ENCODE peak calls at places on chromosomes 2 and 18, in seven cellular contexts. S is A549; P is uterus; Q is dorsolateral prefrontal cortex; C is IMR-90; M is Peyer's patch; T is CD8-positive, alpha-beta T cell. I is an unnamed sample.

GRCh38 chr2:63613391-63613901 is 24.7 kb downstream of the MDH1 start:
- DNase-seq in Q (no peak), S (no peak), T (no peak), M (no peak), P (no peak), C (no peak), I (no peak)

GRCh38 chr18:25077933-25078707 is 273.8 kb downstream of the ZNF521 start:
- DNase-seq in T (no peak), Q (no peak), C (no peak), P (no peak), M (no peak), S (no peak), I (no peak)

GRCh38 chr18:48996901-48997463 is 46.2 kb upstream of the SMAD7 start:
- DNase-seq in Q (no peak), T (peak), C (peak), S (peak), P (no peak), M (no peak), I (no peak)

GRCh38 chr2:121095257-121096080 is 189.5 kb downstream of the TFCP2L1 start:
- DNase-seq in P (no peak), S (peak), C (peak), Q (peak), T (no peak), M (no peak), I (peak)

GRCh38 chr2:181153886-181154285 is 173.5 kb downstream of the UBE2E3 start:
- DNase-seq in Q (no peak), S (no peak), T (no peak), C (no peak), P (no peak), M (no peak), I (no peak)

GRCh38 chr2:177887722-177888121 is 184.9 kb downstream of the PDE11A start:
- DNase-seq in Q (no peak), C (no peak), S (no peak), T (no peak), P (no peak), M (no peak), I (no peak)

GRCh38 chr18:7954229-7954628 is 387.1 kb downstream of the PTPRM start:
- DNase-seq in S (no peak), Q (no peak), M (no peak), T (no peak), C (peak), P (no peak), I (no peak)

GRCh38 chr18:74284501-74285004 is 7.2 kb downstream of the CYB5A start:
- DNase-seq in C (no peak), S (no peak), M (no peak), Q (no peak), T (no peak), P (no peak), I (no peak)

GRCh38 chr2:236289766-236290462 is 25.7 kb upstream of the ASB18 start:
- DNase-seq in P (no peak), C (no peak), M (no peak), S (no peak), Q (no peak), T (no peak), I (no peak)

GRCh38 chr18:48161911-48162698 is 231.6 kb upstream of the SMAD2 start:
- DNase-seq in P (no peak), M (no peak), C (no peak), S (peak), T (no peak), Q (no peak), I (no peak)

GRCh38 chr2:137168564-137168963 is 403.2 kb downstream of the THSD7B start:
- DNase-seq in T (no peak), M (no peak), C (no peak), P (no peak), Q (no peak), S (no peak), I (no peak)

GRCh38 chr18:48084041-48084757 is 153.7 kb upstream of the SMAD2 start:
- DNase-seq in Q (no peak), M (no peak), C (no peak), S (no peak), T (no peak), P (no peak), I (no peak)

GRCh38 chr2:28168376-28168775 is 224.3 kb upstream of the FOSL2 start:
- DNase-seq in T (no peak), C (no peak), M (no peak), P (no peak), S (no peak), Q (no peak), I (no peak)

DNA sequence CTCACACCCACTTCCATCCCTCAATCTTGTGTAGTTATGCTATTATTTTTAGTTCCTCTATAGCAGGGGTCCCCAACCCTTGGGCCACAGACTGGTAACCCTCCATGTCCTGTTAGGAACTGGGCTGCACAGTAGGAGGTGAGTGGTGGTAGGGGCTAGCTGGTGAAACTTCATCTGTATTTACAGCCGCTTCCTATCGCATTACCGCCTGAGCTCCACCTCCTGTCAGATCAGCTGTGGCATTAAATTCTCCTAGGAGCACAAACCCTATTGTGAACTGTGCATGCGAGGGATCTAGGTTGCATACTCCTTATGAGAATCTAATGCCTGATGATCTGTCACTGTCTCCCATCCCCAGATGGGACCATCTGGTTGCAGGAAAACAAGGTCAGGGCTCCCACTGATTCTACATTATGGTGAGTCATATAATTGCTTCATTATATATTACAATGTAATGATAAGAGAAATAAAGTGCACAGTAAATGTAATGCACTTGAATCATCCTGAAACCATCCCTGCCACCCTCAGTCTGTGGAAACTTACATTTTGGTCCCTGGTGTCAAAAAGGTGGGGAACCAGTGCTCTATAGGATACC is 1.6 kb upstream of the RAB11FIP5 start:
- DNase-seq in Q (no peak), S (no peak), C (peak), M (no peak), T (no peak), P (no peak), I (no peak)
- H3K4me3 ChIP-seq in Q (no peak), S (no peak), C (no peak), M (no peak), T (no peak), P (no peak), I (no peak)

GRCh38 chr18:10442551-10442971 is 11.9 kb upstream of the APCDD1 start:
- DNase-seq in M (no peak), P (no peak), S (no peak), T (no peak), C (no peak), Q (peak), I (no peak)
- TF ChIP-seq CTCF in M (no peak), P (no peak), S (no peak), T (no peak), C (peak), Q (peak), I (no peak)

GRCh38 chr2:102141915-102142828 is at the start of gene IL1R1:
- DNase-seq in Q (peak), P (peak), T (no peak), M (no peak), C (peak), S (peak), I (peak)

GRCh38 chr2:102140367-102140766 is 2.2 kb upstream of the IL1R1 start:
- DNase-seq in S (no peak), T (no peak), C (peak), M (no peak), Q (no peak), P (no peak), I (no peak)

GRCh38 chr2:102139851-102140250 is 2.7 kb upstream of the IL1R1 start:
- DNase-seq in Q (no peak), S (no peak), M (no peak), C (peak), P (no peak), T (no peak), I (no peak)

GRCh38 chr2:102142829-102143449 is 393 bp downstream of the IL1R1 start:
- DNase-seq in P (no peak), C (peak), Q (no peak), T (no peak), S (peak), M (no peak), I (no peak)

DNA sequence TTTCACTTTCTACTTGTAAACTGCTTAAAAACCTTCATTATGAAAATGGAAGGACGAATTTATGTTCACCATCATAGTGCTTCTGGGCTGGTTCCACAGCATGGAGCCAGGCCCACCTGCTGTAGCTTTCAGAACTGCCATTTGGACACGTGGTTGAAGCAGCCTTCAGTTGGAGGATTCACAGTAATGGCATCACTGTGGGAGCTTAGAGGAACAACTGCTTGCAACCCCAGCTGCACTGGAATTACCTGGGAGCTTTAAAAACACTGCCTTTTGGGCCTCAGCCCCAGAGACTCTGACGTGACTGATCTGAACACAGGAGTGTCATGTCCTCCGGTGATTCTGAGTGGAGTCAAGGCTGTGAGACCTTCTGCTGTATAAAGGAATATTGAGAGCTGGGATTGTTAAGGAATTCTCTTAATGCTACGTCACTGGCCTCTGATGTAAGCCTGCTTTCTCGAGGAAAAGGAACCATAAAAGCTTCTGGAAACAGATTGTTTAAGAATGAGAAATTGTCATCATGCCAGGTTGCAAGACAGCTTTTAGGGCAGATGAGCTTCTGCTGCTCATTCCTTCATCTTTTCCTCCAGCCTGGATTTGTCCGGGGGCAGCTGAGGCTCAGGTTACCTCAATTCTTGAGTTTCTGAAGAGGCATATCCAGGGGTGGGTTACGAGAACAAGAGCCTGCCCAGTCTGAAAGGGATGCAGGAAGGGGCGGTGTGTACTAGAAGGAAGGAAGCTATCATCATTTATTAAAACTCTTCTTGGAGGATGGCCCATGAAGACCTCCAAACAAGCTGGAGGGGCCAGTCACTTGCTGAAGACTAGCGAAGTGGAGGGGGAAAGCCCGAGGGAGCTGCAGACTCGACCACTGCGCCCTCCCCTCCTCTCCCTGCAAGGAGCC is 1.3 kb upstream of the IL1R1 start:
- DNase-seq in P (peak), Q (no peak), T (no peak), C (peak), M (no peak), S (no peak), I (no peak)
- H3K4me3 ChIP-seq in P (peak), Q (no peak), T (no peak), C (peak), M (peak), S (no peak), I (no peak)

GRCh38 chr2:171711351-171711750 is 24.1 kb downstream of the DYNC1I2 start:
- DNase-seq in T (no peak), M (no peak), P (no peak), S (no peak), C (peak), Q (no peak), I (no peak)
- TF ChIP-seq CTCF in T (no peak), M (no peak), P (no peak), S (no peak), C (no peak), Q (no peak), I (no peak)

GRCh38 chr18:22915337-22915736 is 17.8 kb upstream of the RBBP8 start:
- DNase-seq in M (no peak), C (no peak), T (no peak), S (no peak), P (no peak), Q (no peak), I (no peak)
- H3K4me3 ChIP-seq in M (no peak), C (no peak), T (no peak), S (no peak), P (no peak), Q (no peak), I (no peak)

I was measured in mucosa of descending colon.